ENCODE peak calls at places on chromosomes 2 and 18, in eight cellular contexts. K, S, H, T, L, O, E and I are unnamed samples.

GRCh38 chr18:62331581-62332436 is 6.7 kb downstream of the TNFRSF11A start:
- DNase-seq in H (peak), K (no peak), L (no peak), E (peak), O (no peak), S (peak), T (no peak), I (no peak)

GRCh38 chr2:172693037-172693436 is 42.6 kb upstream of the RAPGEF4 start:
- DNase-seq in K (peak), E (peak), S (peak), L (peak), T (no peak), H (peak), O (peak), I (no peak)

GRCh38 chr2:5777089-5777488 is 84.9 kb downstream of the SOX11 start:
- DNase-seq in T (no peak), S (no peak), E (peak), H (no peak), L (no peak), O (no peak), K (peak), I (no peak)

GRCh38 chr2:230899786-230900185 is 25.3 kb downstream of the GPR55 start:
- DNase-seq in T (no peak), S (no peak), L (no peak), E (no peak), H (no peak), O (no peak), K (no peak), I (no peak)

GRCh38 chr2:176123483-176123843 is 944 bp downstream of the HOXD9 start:
- DNase-seq in O (no peak), T (no peak), L (no peak), S (no peak), E (no peak), H (no peak), K (no peak), I (no peak)

GRCh38 chr2:112582314-112582746 is 2.1 kb upstream of the CHCHD5 start:
- DNase-seq in T (peak), E (peak), S (peak), K (peak), H (peak), L (peak), O (peak), I (no peak)

GRCh38 chr2:24238158-24238557 is 63.3 kb downstream of the FAM228A start:
- DNase-seq in T (no peak), K (no peak), L (no peak), S (no peak), O (peak), E (no peak), H (no peak), I (no peak)

GRCh38 chr2:7930800-7931635 is 750.8 kb upstream of the ID2 start:
- DNase-seq in H (peak), E (peak), T (no peak), K (no peak), L (no peak), O (peak), S (no peak), I (no peak)

GRCh38 chr2:219099319-219099718 is 38.6 kb upstream of the IHH start:
- DNase-seq in O (no peak), L (peak), S (no peak), T (no peak), K (peak), H (peak), E (peak), I (no peak)

GRCh38 chr2:16746833-16747232 is 81.2 kb upstream of the CYRIA start:
- DNase-seq in H (no peak), K (no peak), S (no peak), O (no peak), E (no peak), L (no peak), T (no peak), I (no peak)